ENCODE peak calls at places on chromosomes 2 and 18, in seven cellular contexts. L is Right ventricle myocardium superior, R is NCI-H187, J is activated T-cell treated with anti-CD3 and anti-CD28 coated beads for 1 hour, B is amygdala, X is GM13977, E is upper lobe of left lung. V is an unnamed sample.

GRCh38 chr2:182391443-182391842 is 35.4 kb downstream of the PDE1A start:
- DNase-seq in B (no peak), E (no peak), L (no peak), X (no peak), R (no peak), J (no peak), V (no peak)

GRCh38 chr2:1728821-1729220 is 15.5 kb downstream of the PXDN start:
- DNase-seq in E (peak; percentile 55), X (no peak), L (no peak), J (no peak), R (peak; percentile 79), B (no peak), V (no peak)

GRCh38 chr2:145503511-145503910 is 983.6 kb upstream of the ZEB2 start:
- DNase-seq in L (no peak), R (no peak), J (no peak), X (no peak), E (no peak), B (no peak), V (no peak)

GRCh38 chr2:118786691-118787090 is 60.8 kb downstream of the EN1 start:
- DNase-seq in J (no peak), X (no peak), L (no peak), R (no peak), E (peak; percentile 29), B (no peak), V (no peak)

GRCh38 chr2:3536682-3537632 is 17.6 kb upstream of the ADI1 start:
- DNase-seq in J (no peak), R (no peak), X (no peak), E (peak; percentile 37), B (no peak), L (peak; percentile 60), V (no peak)

GRCh38 chr2:219410390-219410789 is 7.8 kb upstream of the DES start:
- DNase-seq in X (no peak), B (no peak), E (no peak), L (no peak), R (no peak), J (no peak), V (no peak)

GRCh38 chr18:75172299-75173124 is 36.4 kb downstream of the PTGR3 start:
- DNase-seq in X (no peak), R (no peak), E (no peak), L (no peak), B (no peak), J (no peak), V (no peak)

GRCh38 chr2:239141021-239141760 is 259.6 kb downstream of the HDAC4 start:
- DNase-seq in E (no peak), X (no peak), J (no peak), R (no peak), B (no peak), L (peak; percentile 26), V (no peak)

GRCh38 chr2:76310894-76311293 is 600.2 kb upstream of the GCFC2 start:
- DNase-seq in E (no peak), L (no peak), B (no peak), R (no peak), J (no peak), X (no peak), V (no peak)

GRCh38 chr2:60958361-60958760 is 59.2 kb upstream of the PEX13 start:
- DNase-seq in E (no peak), X (no peak), L (no peak), R (no peak), J (no peak), B (no peak), V (no peak)

GRCh38 chr2:37764108-37764507 is 92.7 kb upstream of the CDC42EP3 start:
- DNase-seq in R (no peak), E (no peak), X (no peak), B (no peak), J (no peak), L (no peak), V (no peak)

GRCh38 chr2:196362973-196363549 is 191.7 kb upstream of the STK17B start:
- DNase-seq in J (no peak), L (no peak), X (no peak), R (no peak), B (no peak), E (no peak), V (no peak)

GRCh38 chr2:55961318-55961911 is 37.8 kb upstream of the EFEMP1 start:
- DNase-seq in B (no peak), L (no peak), X (peak; percentile 28), R (peak; percentile 24), J (no peak), E (no peak), V (peak; percentile 30)

GRCh38 chr2:231514951-231515297 is 15.3 kb downstream of the NMUR1 start:
- DNase-seq in J (no peak), X (no peak), R (no peak), B (no peak), L (no peak), E (no peak), V (no peak)

GRCh38 chr2:119304852-119305251 is 61.8 kb downstream of the C2orf76 start:
- DNase-seq in B (no peak), R (no peak), E (no peak), X (no peak), J (no peak), L (no peak), V (no peak)

GRCh38 chr2:39865751-39866150 is 86.7 kb upstream of the THUMPD2 start:
- DNase-seq in R (no peak), E (no peak), B (no peak), L (no peak), J (no peak), X (no peak), V (no peak)

GRCh38 chr2:106667478-106668077 is 180.4 kb downstream of the CD8B2 start:
- DNase-seq in J (no peak), R (no peak), B (no peak), L (no peak), X (no peak), E (no peak), V (no peak)

GRCh38 chr2:7703048-7703447 is 785.8 kb downstream of the RNF144A start:
- DNase-seq in X (no peak), J (no peak), B (no peak), E (no peak), R (no peak), L (no peak), V (no peak)

GRCh38 chr2:2843969-2844548 is 513.0 kb upstream of the MYT1L start:
- DNase-seq in J (no peak), B (no peak), R (no peak), L (no peak), X (no peak), E (no peak), V (no peak)

GRCh38 chr18:50895350-50896045 is 16.6 kb downstream of the ME2 start:
- DNase-seq in B (no peak), L (no peak), X (no peak), R (no peak), E (no peak), J (no peak), V (no peak)

GRCh38 chr2:144426981-144427479 is 92.9 kb downstream of the ZEB2 start:
- DNase-seq in L (no peak), X (no peak), R (no peak), B (no peak), E (no peak), J (no peak), V (no peak)

GRCh38 chr2:5373200-5373599 is 319.0 kb upstream of the SOX11 start:
- DNase-seq in L (no peak), E (no peak), B (no peak), R (peak; percentile 52), J (no peak), X (no peak), V (no peak)

GRCh38 chr2:222037211-222037610 is 261.6 kb downstream of the PAX3 start:
- DNase-seq in L (no peak), X (no peak), J (no peak), R (no peak), E (no peak), B (no peak), V (no peak)

GRCh38 chr18:26157326-26157725 is 23.7 kb downstream of the PSMA8 start:
- DNase-seq in J (no peak), X (no peak), B (no peak), L (no peak), E (no peak), R (no peak), V (no peak)

GRCh38 chr2:54597153-54597827 is 126.2 kb upstream of the EML6 start:
- DNase-seq in L (peak; percentile 79), X (no peak), B (no peak), R (peak; percentile 52), J (no peak), E (no peak), V (no peak)

GRCh38 chr2:112153501-112153900 is 15.3 kb downstream of the FBLN7 start:
- DNase-seq in R (no peak), E (no peak), L (no peak), J (no peak), X (no peak), B (no peak), V (no peak)

GRCh38 chr2:31467426-31467825 is 52.9 kb upstream of the XDH start:
- DNase-seq in E (no peak), X (no peak), B (no peak), J (no peak), R (no peak), L (no peak), V (peak; percentile 20)

GRCh38 chr2:21690005-21690404 is 566.2 kb downstream of the TDRD15 start:
- DNase-seq in B (no peak), X (no peak), J (no peak), R (no peak), L (no peak), E (no peak), V (no peak)

GRCh38 chr18:11955299-11956029 is 25.8 kb upstream of the IMPA2 start:
- DNase-seq in L (peak; percentile 70), X (no peak), R (no peak), E (no peak), J (no peak), B (no peak), V (no peak)

GRCh38 chr2:201144101-201145051 is 28.4 kb downstream of the CFLAR start:
- DNase-seq in R (no peak), X (no peak), B (no peak), L (no peak), J (no peak), E (no peak), V (no peak)

GRCh38 chr18:59272221-59272888 is 899 bp downstream of the RAX start:
- DNase-seq in B (no peak), L (no peak), R (no peak), J (no peak), X (peak; percentile 44), E (peak; percentile 75), V (no peak)

GRCh38 chr2:164840458-164840929 is 1.1 kb downstream of the COBLL1 start:
- DNase-seq in J (no peak), L (peak; percentile 72), X (no peak), R (no peak), B (no peak), E (peak; percentile 92), V (no peak)

GRCh38 chr18:55477537-55478300 is 110.3 kb downstream of the TCF4 start:
- DNase-seq in X (peak; percentile 37), L (no peak), B (no peak), J (no peak), R (no peak), E (no peak), V (no peak)

GRCh38 chr2:158066046-158066713 is 35.5 kb upstream of the UPP2 start:
- DNase-seq in J (no peak), L (no peak), E (no peak), B (no peak), R (no peak), X (no peak), V (no peak)

GRCh38 chr2:105671156-105671555 is 73.6 kb upstream of the NCK2 start:
- DNase-seq in X (no peak), E (no peak), J (no peak), R (no peak), L (peak; percentile 70), B (no peak), V (no peak)

V was measured in NCI-H1417 treated with DMSO at 0.1 percent for 48 hours.